ENCODE peak calls at places on chromosomes 13 and 19, in six cellular contexts. J, G, W, K, Y and A are unnamed samples.

GRCh38 chr19:55689366-55690108 is 14.5 kb downstream of the EPN1 start:
- DNase-seq in J (no peak), G (no peak), W (no peak), K (no peak), Y (no peak), A (no peak)

GRCh38 chr19:474126-475078 is 13.6 kb upstream of the SHC2 start:
- DNase-seq in J (no peak), G (no peak), W (no peak), K (no peak), Y (no peak), A (no peak)

GRCh38 chr19:31154021-31154420 is 195.2 kb downstream of the TSHZ3 start:
- DNase-seq in J (no peak), G (no peak), W (no peak), K (no peak), Y (no peak), A (no peak)

GRCh38 chr13:45178349-45179142 is 22.3 kb downstream of the KCTD4 start:
- DNase-seq in J (no peak), G (no peak), W (no peak), K (no peak), Y (no peak), A (no peak)

GRCh38 chr19:30036154-30037129 is 94.4 kb downstream of the URI1 start:
- DNase-seq in J (no peak), G (no peak), W (no peak), K (no peak), Y (no peak), A (no peak)

GRCh38 chr13:25330541-25330940 is 29.1 kb downstream of the NUP58 start:
- DNase-seq in J (no peak), G (no peak), W (no peak), K (no peak), Y (no peak), A (no peak)

GRCh38 chr13:68023838-68024581 is 793.9 kb upstream of the PCDH9 start:
- DNase-seq in J (peak), G (no peak), W (no peak), K (no peak), Y (no peak), A (no peak)

GRCh38 chr13:114101831-114102520 is 30.4 kb downstream of the RASA3 start:
- DNase-seq in J (peak), G (no peak), W (no peak), K (no peak), Y (no peak), A (no peak)

GRCh38 chr13:83450586-83450985 is 431.7 kb downstream of the SLITRK1 start:
- DNase-seq in J (no peak), G (no peak), W (no peak), K (no peak), Y (no peak), A (no peak)

GRCh38 chr19:20273951-20274578 is 107.1 kb downstream of the ZNF486 start:
- DNase-seq in J (no peak), G (no peak), W (no peak), K (no peak), Y (no peak), A (no peak)

GRCh38 chr13:36344173-36344572 is 2.0 kb downstream of the SPART start:
- DNase-seq in J (peak), G (no peak), W (no peak), K (no peak), Y (peak), A (no peak)

GRCh38 chr19:29966594-29967249 is 24.7 kb downstream of the URI1 start:
- DNase-seq in J (no peak), G (no peak), W (no peak), K (no peak), Y (no peak), A (no peak)

GRCh38 chr13:81133066-81133465 is 792.1 kb upstream of the SPRY2 start:
- DNase-seq in J (no peak), G (no peak), W (no peak), K (no peak), Y (no peak), A (no peak)

GRCh38 chr13:95191821-95192220 is 109.4 kb downstream of the ABCC4 start:
- DNase-seq in J (peak), G (peak), W (peak), K (peak), Y (no peak), A (peak)

GRCh38 chr13:30905932-30906383 is at the start of gene MEDAG:
- DNase-seq in J (peak), G (peak), W (no peak), K (no peak), Y (no peak), A (peak)

GRCh38 chr13:87867426-87867825 is 196.3 kb downstream of the SLITRK5 start:
- DNase-seq in J (no peak), G (no peak), W (no peak), K (no peak), Y (no peak), A (no peak)

GRCh38 chr19:38266070-38266469 is 1.7 kb downstream of the SPINT2 start:
- DNase-seq in J (no peak), G (no peak), W (no peak), K (no peak), Y (no peak), A (no peak)

GRCh38 chr19:12838182-12838890 is at the start of gene MAST1:
- DNase-seq in J (peak), G (peak), W (peak), K (peak), Y (peak), A (no peak)

GRCh38 chr13:95714142-95714832 is 37.3 kb downstream of the DNAJC3 start:
- DNase-seq in J (no peak), G (no peak), W (no peak), K (no peak), Y (peak), A (no peak)

GRCh38 chr13:62040078-62040477 is 624.4 kb upstream of the PCDH20 start:
- DNase-seq in J (no peak), G (no peak), W (no peak), K (no peak), Y (no peak), A (no peak)

GRCh38 chr19:13797058-13797440 is 1.8 kb downstream of the ZSWIM4 start:
- DNase-seq in J (no peak), G (no peak), W (no peak), K (no peak), Y (no peak), A (no peak)

GRCh38 chr13:78993792-78994191 is 334.8 kb upstream of the OBI1 start:
- DNase-seq in J (no peak), G (no peak), W (no peak), K (no peak), Y (no peak), A (no peak)

GRCh38 chr19:55495646-55496349 is 7.6 kb downstream of the SSC5D start:
- DNase-seq in J (no peak), G (no peak), W (no peak), K (no peak), Y (no peak), A (no peak)

GRCh38 chr13:98346904-98347636 is 170.0 kb upstream of the RNF113B start:
- DNase-seq in J (no peak), G (no peak), W (no peak), K (no peak), Y (no peak), A (no peak)

GRCh38 chr13:64369121-64369520 is 2861.0 kb downstream of the PCDH9 start:
- DNase-seq in J (no peak), G (no peak), W (no peak), K (no peak), Y (peak), A (no peak)

GRCh38 chr19:10871711-10872550 is 578 bp downstream of the CARM1 start:
- DNase-seq in J (peak), G (peak), W (no peak), K (peak), Y (no peak), A (no peak)

DNA sequence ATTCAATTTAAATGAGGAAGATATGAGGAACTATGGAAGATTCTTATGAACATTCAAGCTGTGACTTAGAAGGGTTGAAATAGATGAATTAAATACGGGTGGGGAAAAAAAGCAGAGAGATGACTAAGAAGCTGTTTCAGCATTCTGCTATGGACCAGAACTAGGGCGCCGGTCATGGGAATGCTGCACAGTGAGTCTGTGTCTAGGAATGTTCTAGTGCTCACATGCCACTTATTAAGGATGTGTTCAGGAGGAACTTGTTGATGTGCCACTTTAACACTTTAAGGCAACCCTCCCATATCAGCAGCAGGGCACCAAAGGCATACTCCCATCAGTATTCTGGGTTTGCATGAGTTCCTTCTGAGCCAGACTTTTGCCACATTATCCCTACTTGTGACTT is 152.1 kb downstream of the POSTN start:
- DNase-seq in J (no peak), G (peak), W (no peak), K (no peak), Y (no peak), A (no peak)
- H3K27ac ChIP-seq in J (peak), G (no peak), W (no peak), K (no peak), Y (no peak), A (no peak)

DNA sequence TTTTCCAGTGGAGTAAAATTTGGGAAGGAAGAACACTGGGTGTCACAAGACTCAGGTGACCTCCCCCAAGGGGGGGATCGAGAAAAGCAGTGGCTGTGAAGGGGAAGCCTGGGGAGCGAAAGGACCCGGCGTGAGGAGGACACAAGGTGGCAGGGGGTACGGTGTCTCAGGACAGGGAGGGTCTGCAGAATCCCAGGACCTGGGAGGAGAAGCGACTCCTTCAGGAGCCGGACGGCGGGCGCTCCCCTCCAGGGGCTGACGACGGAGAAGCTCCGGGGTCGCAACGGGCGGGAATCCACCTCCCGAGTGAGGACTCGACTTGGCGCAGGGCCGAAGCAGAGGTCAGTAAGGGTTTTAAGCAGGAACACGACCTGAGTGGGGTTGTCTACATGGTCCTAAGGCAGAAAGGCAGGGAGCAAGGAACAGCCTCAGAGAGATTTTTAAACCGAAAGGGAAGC is 529 bp downstream of the ZNF836 start:
- DNase-seq in J (peak), G (no peak), W (no peak), K (no peak), Y (no peak), A (no peak)
- H3K27ac ChIP-seq in J (peak), G (peak), W (peak), K (peak), Y (peak), A (peak)

DNA sequence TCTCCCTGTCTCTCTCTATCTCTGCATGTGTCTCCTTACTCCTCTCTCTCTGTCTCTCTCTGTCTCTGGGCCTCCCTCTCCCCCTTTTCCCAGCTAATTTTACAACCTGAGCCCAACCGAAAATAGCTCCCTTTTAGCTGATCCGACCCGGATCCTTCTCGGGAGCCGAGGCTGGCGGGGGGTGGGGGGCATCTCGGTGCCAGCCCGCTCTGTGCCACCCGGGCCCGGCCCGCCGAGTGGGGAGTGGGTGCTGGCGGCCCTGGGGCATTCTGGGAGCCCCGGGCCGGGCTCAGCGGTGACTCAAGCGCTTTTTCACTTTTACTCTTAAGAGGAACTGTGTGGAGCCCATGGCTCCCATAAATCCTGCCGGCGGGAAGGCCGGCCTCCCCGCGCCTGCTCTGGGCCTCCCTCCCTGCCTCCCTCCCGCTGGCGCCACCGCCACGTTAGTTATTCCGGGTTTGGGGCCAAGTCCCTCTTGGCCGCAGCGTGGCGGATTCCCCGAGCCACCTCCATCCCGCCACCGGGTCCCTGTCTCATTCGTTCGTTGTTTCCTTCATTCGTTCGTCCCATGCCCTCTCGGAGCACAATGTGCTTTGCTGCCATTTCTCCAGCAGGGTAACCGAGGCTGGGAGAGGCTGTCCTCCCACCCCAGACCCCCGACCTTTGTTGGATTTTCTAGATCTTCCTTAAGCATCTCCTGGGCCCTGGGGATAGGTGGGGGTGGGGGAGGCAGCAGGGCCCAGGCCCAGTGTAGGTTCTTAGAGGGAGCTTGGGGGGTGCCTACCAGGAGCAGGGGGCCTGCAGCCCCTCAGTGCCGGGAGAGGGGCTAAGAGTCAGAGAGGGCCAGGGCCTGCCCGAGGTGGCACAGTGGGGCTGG is 3.2 kb downstream of the NFIC start:
- DNase-seq in J (peak), G (peak), W (no peak), K (peak), Y (no peak), A (no peak)
- H3K27ac ChIP-seq in J (peak), G (peak), W (peak), K (peak), Y (peak), A (peak)

GRCh38 chr19:18293642-18294466 is 12.4 kb upstream of the JUND start:
- DNase-seq in J (no peak), G (no peak), W (no peak), K (no peak), Y (no peak), A (no peak)

GRCh38 chr19:18291590-18292459 is 10.4 kb upstream of the JUND start:
- DNase-seq in J (peak), G (peak), W (peak), K (peak), Y (peak), A (no peak)

GRCh38 chr19:18292810-18293641 is 11.6 kb upstream of the JUND start:
- DNase-seq in J (peak), G (peak), W (no peak), K (peak), Y (peak), A (no peak)

GRCh38 chr19:18291019-18291524 is 9.7 kb upstream of the JUND start:
- DNase-seq in J (no peak), G (no peak), W (no peak), K (no peak), Y (no peak), A (no peak)

GRCh38 chr19:18292460-18292809 is 11.0 kb upstream of the JUND start:
- DNase-seq in J (no peak), G (peak), W (no peak), K (no peak), Y (no peak), A (no peak)
- H3K27ac ChIP-seq in J (peak), G (peak), W (peak), K (peak), Y (peak), A (peak)

DNA sequence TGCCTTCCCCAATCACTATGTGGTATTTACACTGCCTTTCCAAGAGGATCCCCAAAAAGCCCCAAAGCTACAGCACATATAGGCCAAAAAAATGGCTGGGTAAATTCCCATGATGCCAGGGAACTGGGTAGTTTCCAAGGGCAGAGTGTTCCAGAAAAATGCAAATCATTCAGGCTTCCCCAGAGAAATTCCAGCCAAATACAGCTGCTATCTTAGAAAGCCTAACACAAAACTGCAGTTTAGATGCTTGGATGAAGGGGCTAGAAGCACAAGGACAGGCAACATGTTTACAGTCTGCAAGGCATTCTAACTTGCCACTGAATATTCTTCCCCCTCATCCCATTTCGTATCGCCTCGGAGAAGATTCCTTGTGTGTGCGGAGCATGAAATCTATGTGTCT is 6.2 kb downstream of the FOXO1 start:
- DNase-seq in J (no peak), G (no peak), W (no peak), K (no peak), Y (no peak), A (no peak)
- H3K27ac ChIP-seq in J (no peak), G (no peak), W (no peak), K (no peak), Y (no peak), A (no peak)

GRCh38 chr13:23570931-23571330 is 719 bp downstream of the TNFRSF19 start:
- DNase-seq in J (no peak), G (no peak), W (no peak), K (no peak), Y (no peak), A (no peak)
- H3K27ac ChIP-seq in J (no peak), G (no peak), W (no peak), K (no peak), Y (no peak), A (peak)